ENCODE peak calls at places on chromosome 14, in four cellular contexts. One of them, this sample, is unnamed.
A peak's percentile ranks its signal among the peaks of the same experiment; 100 is the strongest.

GRCh38 chr14:98724734-98725133 is 547.3 kb downstream of the BCL11B start:
- DNase-seq in GM04503: no peak
- DNase-seq in GM13976: no peak
- DNase-seq in HEK293T: no peak
- DNase-seq in this sample: no peak

GRCh38 chr14:79186523-79186922 is 1016.4 kb downstream of the NRXN3 start:
- DNase-seq in GM13976: no peak
- DNase-seq in HEK293T: no peak
- DNase-seq in GM04503: no peak
- DNase-seq in this sample: no peak

GRCh38 chr14:65206448-65207096 is 104.3 kb upstream of the MAX start:
- DNase-seq in GM13976: peak; percentile 72
- DNase-seq in HEK293T: no peak
- DNase-seq in GM04503: no peak
- DNase-seq in this sample: peak; percentile 21

GRCh38 chr14:105019861-105020814 is 745 bp downstream of the CDCA4 start:
- DNase-seq in GM04503: no peak
- DNase-seq in GM13976: peak; percentile 63
- DNase-seq in HEK293T: peak; percentile 35
- DNase-seq in this sample: no peak

GRCh38 chr14:64387232-64387737 is 868 bp upstream of the MTHFD1 start:
- DNase-seq in GM13976: no peak
- DNase-seq in GM04503: no peak
- DNase-seq in HEK293T: peak; percentile 23
- DNase-seq in this sample: peak; percentile 3

GRCh38 chr14:34098045-34098984 is 147.4 kb upstream of the EGLN3 start:
- DNase-seq in HEK293T: peak; percentile 41
- DNase-seq in GM04503: no peak
- DNase-seq in GM13976: peak; percentile 54
- DNase-seq in this sample: peak; percentile 16

GRCh38 chr14:20690848-20691640 is 2.5 kb downstream of the ANG start:
- DNase-seq in HEK293T: peak; percentile 65
- DNase-seq in GM13976: peak; percentile 77
- DNase-seq in GM04503: peak; percentile 22
- DNase-seq in this sample: peak; percentile 49

GRCh38 chr14:100680439-100681051 is 46.1 kb upstream of the DLK1 start:
- DNase-seq in GM13976: no peak
- DNase-seq in HEK293T: no peak
- DNase-seq in GM04503: no peak
- DNase-seq in this sample: no peak

GRCh38 chr14:79333198-79333546 is 878.1 kb downstream of the DIO2 start:
- DNase-seq in GM13976: no peak
- DNase-seq in GM04503: no peak
- DNase-seq in HEK293T: no peak
- DNase-seq in this sample: no peak

GRCh38 chr14:54440037-54440436 is 1.1 kb downstream of the CNIH1 start:
- DNase-seq in GM04503: no peak
- DNase-seq in GM13976: no peak
- DNase-seq in HEK293T: no peak
- DNase-seq in this sample: no peak

GRCh38 chr14:106069786-106070185 is 543.4 kb downstream of the TMEM121 start:
- DNase-seq in GM13976: no peak
- DNase-seq in GM04503: no peak
- DNase-seq in HEK293T: no peak
- DNase-seq in this sample: no peak

GRCh38 chr14:99884834-99885648 is 91.8 kb downstream of the EML1 start:
- DNase-seq in GM04503: peak; percentile 22
- DNase-seq in HEK293T: peak; percentile 49
- DNase-seq in GM13976: peak; percentile 68
- DNase-seq in this sample: peak; percentile 35

GRCh38 chr14:94177806-94178205 is 3.7 kb downstream of the PPP4R4 start:
- DNase-seq in GM04503: no peak
- DNase-seq in GM13976: no peak
- DNase-seq in HEK293T: no peak
- DNase-seq in this sample: no peak